ENCODE peak calls at places on chromosome 12, in four cellular contexts. F is frontal cortex; B is DMS 273 treated with DMSO at 0.1 percent for 48 hours; O is T-helper 2 cell treated with Interferon-gamma antibody and Interleukin-4, amounts not matched to agents 5 μg/mL and 100 μg/mL, for 36 hours. J is an unnamed sample.

GRCh38 chr12:10186299-10186698 is 7.5 kb downstream of the TMEM52B start:
- DNase-seq in F (no peak), B (no peak), O (no peak), J (peak)

GRCh38 chr12:64061868-64062375 is 160.2 kb downstream of the KICS2 start:
- DNase-seq in F (no peak), B (no peak), O (no peak), J (no peak)

GRCh38 chr12:75505706-75506312 is 5.6 kb downstream of the KRR1 start:
- DNase-seq in O (no peak), B (no peak), F (no peak), J (no peak)

GRCh38 chr12:101051901-101052550 is 158.0 kb downstream of the SLC5A8 start:
- DNase-seq in O (no peak), B (peak), F (no peak), J (peak)

GRCh38 chr12:49358548-49359141 is 8.6 kb upstream of the SPATS2 start:
- DNase-seq in B (peak), F (peak), O (peak), J (peak)

GRCh38 chr12:65443038-65443437 is 164.6 kb downstream of the MSRB3 start:
- DNase-seq in F (no peak), B (no peak), O (no peak), J (no peak)

GRCh38 chr12:46214668-46215429 is 54.0 kb downstream of the SLC38A1 start:
- DNase-seq in F (no peak), B (no peak), O (peak), J (peak)

GRCh38 chr12:54005853-54006699 is 2.7 kb upstream of the HOXC8 start:
- DNase-seq in O (peak), F (peak), B (peak), J (peak)

GRCh38 chr12:114713466-114714215 is 29.7 kb upstream of the TBX3 start:
- DNase-seq in B (no peak), O (no peak), F (no peak), J (no peak)

GRCh38 chr12:124581792-124582424 is 14.5 kb upstream of the NCOR2 start:
- DNase-seq in O (no peak), B (no peak), F (no peak), J (peak)

GRCh38 chr12:109266106-109266879 is 42.8 kb downstream of the FOXN4 start:
- DNase-seq in O (no peak), F (no peak), B (no peak), J (no peak)

GRCh38 chr12:116880817-116881324 is 370 bp downstream of the HRK start:
- DNase-seq in O (peak), B (no peak), F (peak), J (no peak)

GRCh38 chr12:5272061-5272820 is 159.7 kb upstream of the NTF3 start:
- DNase-seq in O (no peak), B (no peak), F (no peak), J (no peak)

GRCh38 chr12:12200363-12200762 is 66.5 kb downstream of the LRP6 start:
- DNase-seq in O (no peak), F (no peak), B (no peak), J (no peak)

GRCh38 chr12:90098132-90098779 is 389.6 kb upstream of the ATP2B1 start:
- DNase-seq in B (no peak), O (no peak), F (no peak), J (no peak)

GRCh38 chr12:98561846-98562245 is 31.6 kb upstream of the SLC25A3 start:
- DNase-seq in B (no peak), F (no peak), O (no peak), J (no peak)

GRCh38 chr12:44960423-44960822 is 84.3 kb upstream of the NELL2 start:
- DNase-seq in F (no peak), O (no peak), B (no peak), J (no peak)

GRCh38 chr12:96590970-96591369 is 101.6 kb downstream of the CFAP54 start:
- DNase-seq in O (no peak), F (no peak), B (no peak), J (no peak)

GRCh38 chr12:43786899-43787693 is 19.0 kb downstream of the TWF1 start:
- DNase-seq in O (no peak), B (no peak), F (no peak), J (no peak)

GRCh38 chr12:23626791-23627190 is 322.7 kb downstream of the SOX5 start:
- DNase-seq in F (no peak), B (no peak), O (no peak), J (no peak)

GRCh38 chr12:45850302-45850701 is 120.8 kb downstream of the ARID2 start:
- DNase-seq in O (no peak), B (no peak), F (no peak), J (no peak)

GRCh38 chr12:120140603-120141002 is 24.1 kb upstream of the RAB35 start:
- DNase-seq in F (no peak), B (no peak), O (no peak), J (no peak)

GRCh38 chr12:130880411-130880885 is 8.6 kb downstream of the RAN start:
- DNase-seq in O (no peak), F (no peak), B (no peak), J (no peak)

GRCh38 chr12:49109631-49110172 is 945 bp downstream of the LMBR1L start:
- DNase-seq in O (no peak), F (no peak), B (no peak), J (no peak)